ENCODE peak calls at places on chromosomes 5 and 9, in nine cellular contexts. O is fibroblast of mammary gland, J is iPS DF 6.9, S is aorta, E is foreskin fibroblast, C is HepG2, G is HFF-Myc, A is psoas muscle, F is endothelial cell of umbilical vein. V is an unnamed sample.

GRCh38 chr5:133638436-133638835 is 26.1 kb upstream of the FSTL4 start:
- DNase-seq in E (no peak), A (no peak), S (no peak), O (no peak), C (no peak), J (no peak), G (no peak), F (no peak), V (no peak)

GRCh38 chr9:130183133-130183762 is 11.0 kb downstream of the NCS1 start:
- DNase-seq in F (no peak), J (no peak), E (peak; percentile 78), O (peak; percentile 42), C (peak; percentile 46), S (peak; percentile 87), G (peak; percentile 29), A (no peak), V (no peak)

GRCh38 chr5:178489281-178489976 is 100.8 kb downstream of the COL23A1 start:
- DNase-seq in G (no peak), E (no peak), S (no peak), C (no peak), J (no peak), O (no peak), A (peak; percentile 10), F (no peak), V (peak; percentile 52)

GRCh38 chr5:122704247-122705036 is 70.4 kb upstream of the SNX2 start:
- DNase-seq in J (no peak), E (peak; percentile 29), A (no peak), C (peak; percentile 45), G (no peak), S (no peak), F (peak; percentile 39), O (peak; percentile 75), V (peak; percentile 19)

GRCh38 chr5:132481243-132482211 is 9.0 kb downstream of the IRF1 start:
- DNase-seq in O (no peak), F (no peak), A (no peak), S (no peak), C (no peak), G (no peak), E (no peak), J (no peak), V (no peak)

GRCh38 chr5:61184708-61185107 is 22.4 kb upstream of the SMIM15 start:
- DNase-seq in C (no peak), G (no peak), S (no peak), F (no peak), E (peak; percentile 46), J (no peak), O (peak; percentile 28), A (no peak), V (no peak)

GRCh38 chr9:5842926-5843325 is 10.0 kb upstream of the ERMP1 start:
- DNase-seq in E (no peak), C (no peak), F (peak; percentile 28), J (no peak), O (no peak), S (no peak), G (no peak), A (no peak), V (no peak)

GRCh38 chr9:137605146-137606004 is at the start of gene ARRDC1:
- DNase-seq in G (no peak), J (peak; percentile 72), A (peak; percentile 97), O (peak; percentile 78), E (peak; percentile 92), C (peak; percentile 91), S (peak; percentile 98), F (peak; percentile 84), V (peak; percentile 88)

GRCh38 chr5:157558089-157558595 is 17.4 kb downstream of the ADAM19 start:
- DNase-seq in J (no peak), E (no peak), O (peak; percentile 80), A (no peak), F (no peak), G (peak; percentile 78), C (peak; percentile 45), S (no peak), V (no peak)
- H3K4me3 ChIP-seq in J (no peak overlapping the region), E (no peak overlapping the region), O (no peak overlapping the region), A (no peak overlapping the region), F (no peak overlapping the region), G (no peak overlapping the region), C (no peak overlapping the region), S (no peak overlapping the region), V (no peak overlapping the region)

GRCh38 chr5:117455236-117456233 is 880.9 kb upstream of the SEMA6A start:
- DNase-seq in O (no peak), G (no peak), C (peak; percentile 22), F (no peak), S (peak; percentile 35), J (no peak), A (peak; percentile 23), E (no peak), V (no peak)
- H3K4me3 ChIP-seq in O (no peak overlapping the region), G (no peak overlapping the region), C (peak overlapping the region; percentile 62), F (no peak overlapping the region), S (no peak overlapping the region), J (no peak overlapping the region), A (no peak overlapping the region), E (no peak overlapping the region), V (peak overlapping the region; percentile 61)

DNA sequence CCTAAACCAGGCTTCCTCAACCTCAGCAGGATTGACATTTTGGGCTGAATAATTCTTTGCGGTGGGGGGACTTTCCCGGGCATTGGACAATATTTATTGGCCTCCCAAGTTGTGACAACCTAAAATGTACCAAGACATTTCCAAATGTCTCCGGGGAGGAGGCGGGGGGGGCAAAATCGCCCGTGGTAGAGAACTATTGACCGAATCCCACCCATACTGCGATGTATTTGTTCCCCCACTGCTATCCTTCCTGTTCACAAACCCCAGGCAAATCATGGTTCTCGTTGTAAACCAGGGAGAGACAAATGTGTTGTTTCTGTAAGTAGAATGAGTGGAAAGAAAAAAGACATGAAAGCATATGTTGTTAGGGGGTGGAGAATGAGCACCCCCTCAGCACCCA is 141.8 kb downstream of the PSAT1 start:
- DNase-seq in A (no peak), F (no peak), G (no peak), C (no peak), E (no peak), J (no peak), S (no peak), O (no peak), V (no peak)
- H3K4me3 ChIP-seq in A (no peak overlapping the region), F (no peak overlapping the region), G (no peak overlapping the region), C (no peak overlapping the region), E (no peak overlapping the region), J (no peak overlapping the region), S (no peak overlapping the region), O (no peak overlapping the region), V (no peak overlapping the region)

GRCh38 chr5:160188968-160189319 is 40.4 kb upstream of the FABP6 start:
- DNase-seq in E (no peak), S (no peak), J (no peak), F (no peak), G (no peak), A (no peak), C (no peak), O (no peak), V (no peak)
- H3K4me3 ChIP-seq in E (no peak overlapping the region), S (no peak overlapping the region), J (no peak overlapping the region), F (no peak overlapping the region), G (no peak overlapping the region), A (peak overlapping the region; percentile 67), C (no peak overlapping the region), O (no peak overlapping the region), V (no peak overlapping the region)

DNA sequence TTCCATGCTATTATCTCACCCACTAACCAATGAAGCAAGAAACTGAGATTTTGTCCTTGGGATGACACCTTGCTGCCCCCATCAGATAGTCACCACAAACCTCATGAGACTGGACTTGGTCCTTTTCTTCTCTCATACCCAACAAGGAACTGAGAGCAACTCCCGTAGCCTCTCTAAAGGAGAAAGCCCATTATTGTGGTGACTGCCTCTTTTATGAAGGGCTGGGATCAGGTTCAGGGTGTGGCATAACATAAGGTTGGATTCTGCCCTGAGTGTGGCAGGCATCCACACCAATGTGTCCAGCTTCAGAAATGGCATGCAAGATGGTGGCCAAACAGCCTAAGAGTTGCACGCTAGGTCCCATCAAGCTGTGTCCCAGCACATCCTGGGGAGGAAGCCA is 1.3 kb upstream of the ACTL7A start:
- DNase-seq in A (no peak), E (no peak), J (no peak), O (no peak), G (no peak), S (no peak), C (no peak), F (no peak), V (no peak)
- H3K4me3 ChIP-seq in A (no peak overlapping the region), E (no peak overlapping the region), J (no peak overlapping the region), O (no peak overlapping the region), G (no peak overlapping the region), S (no peak overlapping the region), C (no peak overlapping the region), F (no peak overlapping the region), V (no peak overlapping the region)

GRCh38 chr5:57246426-57246825 is 72.6 kb downstream of the GPBP1 start:
- DNase-seq in S (no peak), E (no peak), G (no peak), C (no peak), J (no peak), A (no peak), O (no peak), F (no peak), V (no peak)
- H3K4me3 ChIP-seq in S (no peak overlapping the region), E (no peak overlapping the region), G (no peak overlapping the region), C (no peak overlapping the region), J (no peak overlapping the region), A (no peak overlapping the region), O (no peak overlapping the region), F (no peak overlapping the region), V (no peak overlapping the region)

V was measured in LNCaP clone FGC.